ENCODE peak calls at places on chromosomes 11 and 22, in ten cellular contexts. Z is NCI-H1092 treated with DMSO at 0.1 percent for 48 hours; K is activated CD4-positive, CD25-positive, alpha-beta regulatory T cell treated with anti-CD3 and anti-CD28 coated beads, Interleukin-2, amount 50 U/mL, for 16 hours; G is posterior cingulate gyrus; M is activated T-helper 9 cell treated with anti-CD3 and anti-CD28 coated beads, Interleukin-2, amount 50 U/mL, for 16 hours; Y is activated CD4-positive, alpha-beta T cell treated with anti-CD3 and anti-CD28 coated beads, Interleukin-2, amount 50 U/mL, for 4 hours; J is amygdala; E is NCI-H2081 treated with DMSO at 0.1 percent for 48 hours; L is endodermal cell; S is body of pancreas. H is an unnamed sample.

GRCh38 chr11:66561178-66561974 is 7.0 kb downstream of the CTSF start:
- DNase-seq in L (no peak), Y (no peak), E (no peak), K (no peak), J (no peak), S (no peak), M (no peak), G (no peak), Z (no peak), H (no peak)

GRCh38 chr11:10454902-10455631 is at the start of gene AMPD3:
- DNase-seq in L (no peak), J (no peak), Y (no peak), G (peak), S (peak), E (peak), K (no peak), M (no peak), Z (peak), H (no peak)

GRCh38 chr11:85827768-85828639 is 17.1 kb upstream of the SYTL2 start:
- DNase-seq in S (no peak), E (no peak), M (no peak), K (no peak), Y (no peak), L (no peak), Z (no peak), G (no peak), J (no peak), H (no peak)

GRCh38 chr11:43687120-43687791 is 6.7 kb downstream of the HSD17B12 start:
- DNase-seq in Y (no peak), L (peak), J (no peak), Z (no peak), K (no peak), G (no peak), M (no peak), S (no peak), E (no peak), H (no peak)

GRCh38 chr11:36243641-36244040 is 45.6 kb downstream of the COMMD9 start:
- DNase-seq in G (no peak), J (no peak), Y (no peak), L (no peak), K (no peak), S (no peak), M (no peak), Z (no peak), E (no peak), H (peak)

GRCh38 chr11:122069946-122070345 is 46.1 kb downstream of the BLID start:
- DNase-seq in M (no peak), K (no peak), E (peak), S (peak), J (peak), Y (no peak), G (peak), L (peak), Z (peak), H (no peak)

GRCh38 chr22:34111210-34111824 is 191.0 kb upstream of the LARGE1 start:
- DNase-seq in L (peak), M (no peak), G (no peak), S (peak), E (no peak), J (no peak), Z (peak), K (no peak), Y (no peak), H (no peak)

GRCh38 chr11:63915961-63916836 is 765 bp downstream of the RCOR2 start:
- DNase-seq in Z (peak), S (no peak), E (no peak), K (no peak), J (peak), L (peak), Y (no peak), G (peak), M (no peak), H (no peak)

GRCh38 chr11:19781351-19781750 is 68.7 kb downstream of the NAV2 start:
- DNase-seq in K (no peak), J (no peak), G (no peak), E (no peak), L (no peak), Y (no peak), Z (no peak), M (no peak), S (no peak), H (no peak)

GRCh38 chr22:29306830-29307657 is 594 bp downstream of the GAS2L1 start:
- DNase-seq in S (peak), G (peak), M (no peak), K (no peak), L (peak), Y (no peak), J (peak), Z (no peak), E (no peak), H (peak)

GRCh38 chr11:63505857-63506528 is at the start of gene LGALS12:
- DNase-seq in Z (no peak), M (no peak), G (no peak), E (no peak), J (no peak), L (peak), S (peak), Y (no peak), K (no peak), H (no peak)

GRCh38 chr11:107785401-107785800 is 73.2 kb downstream of the SLC35F2 start:
- DNase-seq in G (no peak), S (no peak), Z (no peak), Y (no peak), L (no peak), J (no peak), E (no peak), K (no peak), M (peak), H (no peak)

GRCh38 chr22:38941488-38941987 is 15.9 kb upstream of the APOBEC3A start:
- DNase-seq in S (peak), K (peak), E (no peak), L (no peak), Y (peak), G (no peak), M (peak), J (no peak), Z (no peak), H (no peak)

GRCh38 chr22:23061471-23062280 is 8.6 kb upstream of the GNAZ start:
- DNase-seq in K (no peak), J (no peak), S (no peak), G (no peak), E (no peak), M (no peak), L (no peak), Y (no peak), Z (no peak), H (no peak)

GRCh38 chr11:108654994-108655631 is 9.8 kb upstream of the DDX10 start:
- DNase-seq in Y (no peak), L (peak), K (peak), E (no peak), Z (peak), M (no peak), S (peak), J (no peak), G (no peak), H (peak)

GRCh38 chr11:9982127-9982795 is 311.8 kb downstream of the SBF2 start:
- DNase-seq in E (no peak), G (peak), M (no peak), Y (no peak), K (no peak), S (no peak), Z (no peak), L (no peak), J (no peak), H (peak)

GRCh38 chr22:46537221-46537945 is at the start of gene CELSR1:
- DNase-seq in J (no peak), Y (no peak), M (no peak), K (no peak), Z (no peak), E (no peak), S (no peak), L (peak), G (no peak), H (no peak)

GRCh38 chr22:25327018-25327755 is 107.7 kb downstream of the CRYBB2 start:
- DNase-seq in Y (no peak), K (no peak), S (no peak), L (no peak), G (no peak), Z (no peak), M (no peak), J (no peak), E (no peak), H (no peak)

GRCh38 chr22:23270212-23270733 is 90.0 kb downstream of the BCR start:
- DNase-seq in G (no peak), M (no peak), J (no peak), L (no peak), K (no peak), E (no peak), Y (no peak), S (no peak), Z (no peak), H (no peak)

GRCh38 chr11:64762916-64763803 is 3.4 kb upstream of the PYGM start:
- DNase-seq in L (peak), M (no peak), K (no peak), G (peak), J (no peak), Y (no peak), Z (no peak), S (no peak), E (no peak), H (no peak)

GRCh38 chr11:107370390-107370789 is 87.2 kb downstream of the CWF19L2 start:
- DNase-seq in M (no peak), L (no peak), K (no peak), E (no peak), J (no peak), S (no peak), Y (no peak), G (no peak), Z (no peak), H (no peak)